ENCODE peak calls at places on chromosome X, in seven cellular contexts. One of them, this sample, is unnamed.

GRCh38 chrX:72045141-72045540 is 86.6 kb downstream of the RTL5 start:
- DNase-seq in activated CD4-positive, alpha-beta T cell treated with anti-CD3 and anti-CD28 coated beads, Interleukin-2, amount 50 U/mL, for 24 hours: no peak
- DNase-seq in GM13977: no peak
- DNase-seq in NCI-H2107: no peak
- DNase-seq in CD4-positive, alpha-beta memory T cell: no peak
- DNase-seq in brain pericyte: no peak
- DNase-seq in NCI-H510A treated with DMSO at 0.1 percent for 48 hours: no peak
- DNase-seq in this sample: no peak

GRCh38 chrX:107272431-107272921 is 66.1 kb downstream of the DNAAF6 start:
- DNase-seq in activated CD4-positive, alpha-beta T cell treated with anti-CD3 and anti-CD28 coated beads, Interleukin-2, amount 50 U/mL, for 24 hours: no peak
- DNase-seq in GM13977: no peak
- DNase-seq in NCI-H2107: no peak
- DNase-seq in CD4-positive, alpha-beta memory T cell: no peak
- DNase-seq in brain pericyte: no peak
- DNase-seq in NCI-H510A treated with DMSO at 0.1 percent for 48 hours: no peak
- DNase-seq in this sample: no peak

GRCh38 chrX:135345328-135345645 is 36.0 kb downstream of the ETDC start:
- DNase-seq in activated CD4-positive, alpha-beta T cell treated with anti-CD3 and anti-CD28 coated beads, Interleukin-2, amount 50 U/mL, for 24 hours: no peak
- DNase-seq in GM13977: no peak
- DNase-seq in NCI-H2107: no peak
- DNase-seq in CD4-positive, alpha-beta memory T cell: no peak
- DNase-seq in brain pericyte: peak
- DNase-seq in NCI-H510A treated with DMSO at 0.1 percent for 48 hours: peak
- DNase-seq in this sample: no peak

GRCh38 chrX:3295731-3296130 is 50.7 kb downstream of the MXRA5 start:
- DNase-seq in activated CD4-positive, alpha-beta T cell treated with anti-CD3 and anti-CD28 coated beads, Interleukin-2, amount 50 U/mL, for 24 hours: no peak
- DNase-seq in GM13977: no peak
- DNase-seq in NCI-H2107: no peak
- DNase-seq in CD4-positive, alpha-beta memory T cell: no peak
- DNase-seq in brain pericyte: no peak
- DNase-seq in NCI-H510A treated with DMSO at 0.1 percent for 48 hours: no peak
- DNase-seq in this sample: no peak

GRCh38 chrX:10235851-10236250 is 79.1 kb downstream of the CLCN4 start:
- DNase-seq in activated CD4-positive, alpha-beta T cell treated with anti-CD3 and anti-CD28 coated beads, Interleukin-2, amount 50 U/mL, for 24 hours: no peak
- DNase-seq in GM13977: no peak
- DNase-seq in NCI-H2107: no peak
- DNase-seq in CD4-positive, alpha-beta memory T cell: no peak
- DNase-seq in brain pericyte: peak
- DNase-seq in NCI-H510A treated with DMSO at 0.1 percent for 48 hours: no peak
- DNase-seq in this sample: no peak

GRCh38 chrX:38799995-38800394 is 1.3 kb upstream of the MID1IP1 start:
- DNase-seq in activated CD4-positive, alpha-beta T cell treated with anti-CD3 and anti-CD28 coated beads, Interleukin-2, amount 50 U/mL, for 24 hours: no peak
- DNase-seq in GM13977: peak
- DNase-seq in NCI-H2107: no peak
- DNase-seq in CD4-positive, alpha-beta memory T cell: no peak
- DNase-seq in brain pericyte: no peak
- DNase-seq in NCI-H510A treated with DMSO at 0.1 percent for 48 hours: no peak
- DNase-seq in this sample: no peak

GRCh38 chrX:39899876-39900787 is 197.6 kb downstream of the BCOR start:
- DNase-seq in activated CD4-positive, alpha-beta T cell treated with anti-CD3 and anti-CD28 coated beads, Interleukin-2, amount 50 U/mL, for 24 hours: no peak
- DNase-seq in GM13977: no peak
- DNase-seq in NCI-H2107: peak
- DNase-seq in CD4-positive, alpha-beta memory T cell: no peak
- DNase-seq in brain pericyte: no peak
- DNase-seq in NCI-H510A treated with DMSO at 0.1 percent for 48 hours: no peak
- DNase-seq in this sample: no peak

GRCh38 chrX:8607326-8607725 is 124.6 kb downstream of the ANOS1 start:
- DNase-seq in activated CD4-positive, alpha-beta T cell treated with anti-CD3 and anti-CD28 coated beads, Interleukin-2, amount 50 U/mL, for 24 hours: no peak
- DNase-seq in GM13977: no peak
- DNase-seq in NCI-H2107: no peak
- DNase-seq in CD4-positive, alpha-beta memory T cell: no peak
- DNase-seq in brain pericyte: peak
- DNase-seq in NCI-H510A treated with DMSO at 0.1 percent for 48 hours: no peak
- DNase-seq in this sample: no peak

GRCh38 chrX:151729056-151729725 is 5.4 kb upstream of the CNGA2 start:
- DNase-seq in activated CD4-positive, alpha-beta T cell treated with anti-CD3 and anti-CD28 coated beads, Interleukin-2, amount 50 U/mL, for 24 hours: no peak
- DNase-seq in GM13977: no peak
- DNase-seq in NCI-H2107: no peak
- DNase-seq in CD4-positive, alpha-beta memory T cell: no peak
- DNase-seq in brain pericyte: no peak
- DNase-seq in NCI-H510A treated with DMSO at 0.1 percent for 48 hours: no peak
- DNase-seq in this sample: no peak

GRCh38 chrX:68994135-68994882 is 165.5 kb downstream of the EFNB1 start:
- DNase-seq in activated CD4-positive, alpha-beta T cell treated with anti-CD3 and anti-CD28 coated beads, Interleukin-2, amount 50 U/mL, for 24 hours: no peak
- DNase-seq in GM13977: no peak
- DNase-seq in NCI-H2107: no peak
- DNase-seq in CD4-positive, alpha-beta memory T cell: no peak
- DNase-seq in brain pericyte: no peak
- DNase-seq in NCI-H510A treated with DMSO at 0.1 percent for 48 hours: no peak
- DNase-seq in this sample: no peak

GRCh38 chrX:35244796-35245508 is 302.4 kb downstream of the FAM47B start:
- DNase-seq in activated CD4-positive, alpha-beta T cell treated with anti-CD3 and anti-CD28 coated beads, Interleukin-2, amount 50 U/mL, for 24 hours: no peak
- DNase-seq in GM13977: no peak
- DNase-seq in NCI-H2107: no peak
- DNase-seq in CD4-positive, alpha-beta memory T cell: no peak
- DNase-seq in brain pericyte: no peak
- DNase-seq in NCI-H510A treated with DMSO at 0.1 percent for 48 hours: no peak
- DNase-seq in this sample: no peak

GRCh38 chrX:40131644-40132376 is 34.1 kb upstream of the BCOR start:
- DNase-seq in activated CD4-positive, alpha-beta T cell treated with anti-CD3 and anti-CD28 coated beads, Interleukin-2, amount 50 U/mL, for 24 hours: no peak
- DNase-seq in GM13977: no peak
- DNase-seq in NCI-H2107: no peak
- DNase-seq in CD4-positive, alpha-beta memory T cell: no peak
- DNase-seq in brain pericyte: no peak
- DNase-seq in NCI-H510A treated with DMSO at 0.1 percent for 48 hours: no peak
- DNase-seq in this sample: no peak

GRCh38 chrX:154382483-154383069 is 3.5 kb downstream of the EMD start:
- DNase-seq in activated CD4-positive, alpha-beta T cell treated with anti-CD3 and anti-CD28 coated beads, Interleukin-2, amount 50 U/mL, for 24 hours: no peak
- DNase-seq in GM13977: no peak
- DNase-seq in NCI-H2107: no peak
- DNase-seq in CD4-positive, alpha-beta memory T cell: no peak
- DNase-seq in brain pericyte: no peak
- DNase-seq in NCI-H510A treated with DMSO at 0.1 percent for 48 hours: no peak
- DNase-seq in this sample: no peak

GRCh38 chrX:128781506-128781905 is 729.3 kb upstream of the ACTRT1 start:
- DNase-seq in activated CD4-positive, alpha-beta T cell treated with anti-CD3 and anti-CD28 coated beads, Interleukin-2, amount 50 U/mL, for 24 hours: peak
- DNase-seq in GM13977: peak
- DNase-seq in NCI-H2107: no peak
- DNase-seq in CD4-positive, alpha-beta memory T cell: peak
- DNase-seq in brain pericyte: no peak
- DNase-seq in NCI-H510A treated with DMSO at 0.1 percent for 48 hours: no peak
- DNase-seq in this sample: no peak

GRCh38 chrX:65601530-65602281 is 65.7 kb upstream of the MSN start:
- DNase-seq in activated CD4-positive, alpha-beta T cell treated with anti-CD3 and anti-CD28 coated beads, Interleukin-2, amount 50 U/mL, for 24 hours: peak
- DNase-seq in GM13977: no peak
- DNase-seq in NCI-H2107: no peak
- DNase-seq in CD4-positive, alpha-beta memory T cell: peak
- DNase-seq in brain pericyte: peak
- DNase-seq in NCI-H510A treated with DMSO at 0.1 percent for 48 hours: peak
- DNase-seq in this sample: peak

GRCh38 chrX:141405878-141406492 is 163.7 kb upstream of the SPANXC start:
- DNase-seq in activated CD4-positive, alpha-beta T cell treated with anti-CD3 and anti-CD28 coated beads, Interleukin-2, amount 50 U/mL, for 24 hours: no peak
- DNase-seq in GM13977: no peak
- DNase-seq in NCI-H2107: no peak
- DNase-seq in CD4-positive, alpha-beta memory T cell: no peak
- DNase-seq in brain pericyte: peak
- DNase-seq in NCI-H510A treated with DMSO at 0.1 percent for 48 hours: no peak
- DNase-seq in this sample: no peak

GRCh38 chrX:49037883-49038475 is 5.2 kb downstream of the TFE3 start:
- DNase-seq in activated CD4-positive, alpha-beta T cell treated with anti-CD3 and anti-CD28 coated beads, Interleukin-2, amount 50 U/mL, for 24 hours: no peak
- DNase-seq in GM13977: no peak
- DNase-seq in NCI-H2107: no peak
- DNase-seq in CD4-positive, alpha-beta memory T cell: no peak
- DNase-seq in brain pericyte: no peak
- DNase-seq in NCI-H510A treated with DMSO at 0.1 percent for 48 hours: no peak
- DNase-seq in this sample: no peak

GRCh38 chrX:135396109-135396508 is 25.6 kb upstream of the SMIM10L2A start:
- DNase-seq in activated CD4-positive, alpha-beta T cell treated with anti-CD3 and anti-CD28 coated beads, Interleukin-2, amount 50 U/mL, for 24 hours: no peak
- DNase-seq in GM13977: no peak
- DNase-seq in NCI-H2107: no peak
- DNase-seq in CD4-positive, alpha-beta memory T cell: no peak
- DNase-seq in brain pericyte: no peak
- DNase-seq in NCI-H510A treated with DMSO at 0.1 percent for 48 hours: no peak
- DNase-seq in this sample: no peak

GRCh38 chrX:126063984-126064383 is 102.1 kb downstream of the DCAF12L2 start:
- DNase-seq in activated CD4-positive, alpha-beta T cell treated with anti-CD3 and anti-CD28 coated beads, Interleukin-2, amount 50 U/mL, for 24 hours: no peak
- DNase-seq in GM13977: no peak
- DNase-seq in NCI-H2107: no peak
- DNase-seq in CD4-positive, alpha-beta memory T cell: no peak
- DNase-seq in brain pericyte: no peak
- DNase-seq in NCI-H510A treated with DMSO at 0.1 percent for 48 hours: no peak
- DNase-seq in this sample: no peak

GRCh38 chrX:15146515-15146914 is 123.4 kb downstream of the ASB9 start:
- DNase-seq in activated CD4-positive, alpha-beta T cell treated with anti-CD3 and anti-CD28 coated beads, Interleukin-2, amount 50 U/mL, for 24 hours: no peak
- DNase-seq in GM13977: no peak
- DNase-seq in NCI-H2107: no peak
- DNase-seq in CD4-positive, alpha-beta memory T cell: no peak
- DNase-seq in brain pericyte: no peak
- DNase-seq in NCI-H510A treated with DMSO at 0.1 percent for 48 hours: no peak
- DNase-seq in this sample: no peak

GRCh38 chrX:103356023-103356798 is at the start of gene TCEAL9:
- DNase-seq in activated CD4-positive, alpha-beta T cell treated with anti-CD3 and anti-CD28 coated beads, Interleukin-2, amount 50 U/mL, for 24 hours: no peak
- DNase-seq in GM13977: no peak
- DNase-seq in NCI-H2107: peak
- DNase-seq in CD4-positive, alpha-beta memory T cell: no peak
- DNase-seq in brain pericyte: no peak
- DNase-seq in NCI-H510A treated with DMSO at 0.1 percent for 48 hours: peak
- DNase-seq in this sample: no peak

GRCh38 chrX:10533686-10534365 is 86.6 kb downstream of the MID1 start:
- DNase-seq in activated CD4-positive, alpha-beta T cell treated with anti-CD3 and anti-CD28 coated beads, Interleukin-2, amount 50 U/mL, for 24 hours: no peak
- DNase-seq in GM13977: no peak
- DNase-seq in NCI-H2107: no peak
- DNase-seq in CD4-positive, alpha-beta memory T cell: no peak
- DNase-seq in brain pericyte: no peak
- DNase-seq in NCI-H510A treated with DMSO at 0.1 percent for 48 hours: no peak
- DNase-seq in this sample: no peak

GRCh38 chrX:51614353-51614752 is 4.4 kb downstream of the CENPVL3 start:
- DNase-seq in activated CD4-positive, alpha-beta T cell treated with anti-CD3 and anti-CD28 coated beads, Interleukin-2, amount 50 U/mL, for 24 hours: no peak
- DNase-seq in GM13977: peak
- DNase-seq in NCI-H2107: peak
- DNase-seq in CD4-positive, alpha-beta memory T cell: peak
- DNase-seq in brain pericyte: no peak
- DNase-seq in NCI-H510A treated with DMSO at 0.1 percent for 48 hours: peak
- DNase-seq in this sample: no peak

GRCh38 chrX:149682956-149683947 is 28.6 kb upstream of the MAGEA11 start:
- DNase-seq in activated CD4-positive, alpha-beta T cell treated with anti-CD3 and anti-CD28 coated beads, Interleukin-2, amount 50 U/mL, for 24 hours: no peak
- DNase-seq in GM13977: no peak
- DNase-seq in NCI-H2107: no peak
- DNase-seq in CD4-positive, alpha-beta memory T cell: no peak
- DNase-seq in brain pericyte: no peak
- DNase-seq in NCI-H510A treated with DMSO at 0.1 percent for 48 hours: no peak
- DNase-seq in this sample: no peak

GRCh38 chrX:68717196-68717595 is 69.7 kb downstream of the STARD8 start:
- DNase-seq in activated CD4-positive, alpha-beta T cell treated with anti-CD3 and anti-CD28 coated beads, Interleukin-2, amount 50 U/mL, for 24 hours: no peak
- DNase-seq in GM13977: no peak
- DNase-seq in NCI-H2107: no peak
- DNase-seq in CD4-positive, alpha-beta memory T cell: no peak
- DNase-seq in brain pericyte: no peak
- DNase-seq in NCI-H510A treated with DMSO at 0.1 percent for 48 hours: no peak
- DNase-seq in this sample: no peak

GRCh38 chrX:41452972-41453371 is 5.8 kb downstream of the NYX start:
- DNase-seq in activated CD4-positive, alpha-beta T cell treated with anti-CD3 and anti-CD28 coated beads, Interleukin-2, amount 50 U/mL, for 24 hours: no peak
- DNase-seq in GM13977: no peak
- DNase-seq in NCI-H2107: no peak
- DNase-seq in CD4-positive, alpha-beta memory T cell: no peak
- DNase-seq in brain pericyte: peak
- DNase-seq in NCI-H510A treated with DMSO at 0.1 percent for 48 hours: no peak
- DNase-seq in this sample: no peak

GRCh38 chrX:105190252-105190853 is 30.1 kb downstream of the TEX13A start:
- DNase-seq in activated CD4-positive, alpha-beta T cell treated with anti-CD3 and anti-CD28 coated beads, Interleukin-2, amount 50 U/mL, for 24 hours: no peak
- DNase-seq in GM13977: peak
- DNase-seq in NCI-H2107: no peak
- DNase-seq in CD4-positive, alpha-beta memory T cell: peak
- DNase-seq in brain pericyte: no peak
- DNase-seq in NCI-H510A treated with DMSO at 0.1 percent for 48 hours: peak
- DNase-seq in this sample: no peak

GRCh38 chrX:26442340-26442739 is 226.4 kb downstream of the MAGEB5 start:
- DNase-seq in activated CD4-positive, alpha-beta T cell treated with anti-CD3 and anti-CD28 coated beads, Interleukin-2, amount 50 U/mL, for 24 hours: no peak
- DNase-seq in GM13977: no peak
- DNase-seq in NCI-H2107: no peak
- DNase-seq in CD4-positive, alpha-beta memory T cell: no peak
- DNase-seq in brain pericyte: peak
- DNase-seq in NCI-H510A treated with DMSO at 0.1 percent for 48 hours: peak
- DNase-seq in this sample: no peak

GRCh38 chrX:85111347-85111746 is 107.7 kb downstream of the APOOL start:
- DNase-seq in activated CD4-positive, alpha-beta T cell treated with anti-CD3 and anti-CD28 coated beads, Interleukin-2, amount 50 U/mL, for 24 hours: no peak
- DNase-seq in GM13977: no peak
- DNase-seq in NCI-H2107: no peak
- DNase-seq in CD4-positive, alpha-beta memory T cell: peak
- DNase-seq in brain pericyte: no peak
- DNase-seq in NCI-H510A treated with DMSO at 0.1 percent for 48 hours: peak
- DNase-seq in this sample: no peak

GRCh38 chrX:2697741-2698294 is 6.7 kb downstream of the CD99 start:
- DNase-seq in activated CD4-positive, alpha-beta T cell treated with anti-CD3 and anti-CD28 coated beads, Interleukin-2, amount 50 U/mL, for 24 hours: no peak
- DNase-seq in GM13977: peak
- DNase-seq in NCI-H2107: no peak
- DNase-seq in CD4-positive, alpha-beta memory T cell: no peak
- DNase-seq in brain pericyte: no peak
- DNase-seq in NCI-H510A treated with DMSO at 0.1 percent for 48 hours: no peak
- DNase-seq in this sample: no peak

GRCh38 chrX:72568406-72569092 is 4.1 kb downstream of the HDAC8 start:
- DNase-seq in activated CD4-positive, alpha-beta T cell treated with anti-CD3 and anti-CD28 coated beads, Interleukin-2, amount 50 U/mL, for 24 hours: no peak
- DNase-seq in GM13977: no peak
- DNase-seq in NCI-H2107: no peak
- DNase-seq in CD4-positive, alpha-beta memory T cell: no peak
- DNase-seq in brain pericyte: no peak
- DNase-seq in NCI-H510A treated with DMSO at 0.1 percent for 48 hours: no peak
- DNase-seq in this sample: no peak

GRCh38 chrX:11741574-11741973 is 16.5 kb upstream of the MSL3 start:
- DNase-seq in activated CD4-positive, alpha-beta T cell treated with anti-CD3 and anti-CD28 coated beads, Interleukin-2, amount 50 U/mL, for 24 hours: no peak
- DNase-seq in GM13977: no peak
- DNase-seq in NCI-H2107: no peak
- DNase-seq in CD4-positive, alpha-beta memory T cell: no peak
- DNase-seq in brain pericyte: no peak
- DNase-seq in NCI-H510A treated with DMSO at 0.1 percent for 48 hours: no peak
- DNase-seq in this sample: no peak

GRCh38 chrX:119887721-119888425 is 7.8 kb upstream of the AKAP14 start:
- DNase-seq in activated CD4-positive, alpha-beta T cell treated with anti-CD3 and anti-CD28 coated beads, Interleukin-2, amount 50 U/mL, for 24 hours: peak
- DNase-seq in GM13977: peak
- DNase-seq in NCI-H2107: no peak
- DNase-seq in CD4-positive, alpha-beta memory T cell: peak
- DNase-seq in brain pericyte: no peak
- DNase-seq in NCI-H510A treated with DMSO at 0.1 percent for 48 hours: peak
- DNase-seq in this sample: peak

GRCh38 chrX:20680998-20681397 is 414.3 kb upstream of the RPS6KA3 start:
- DNase-seq in activated CD4-positive, alpha-beta T cell treated with anti-CD3 and anti-CD28 coated beads, Interleukin-2, amount 50 U/mL, for 24 hours: no peak
- DNase-seq in GM13977: no peak
- DNase-seq in NCI-H2107: no peak
- DNase-seq in CD4-positive, alpha-beta memory T cell: no peak
- DNase-seq in brain pericyte: no peak
- DNase-seq in NCI-H510A treated with DMSO at 0.1 percent for 48 hours: no peak
- DNase-seq in this sample: no peak

GRCh38 chrX:131704136-131704695 is 160.3 kb downstream of the OR13H1 start:
- DNase-seq in activated CD4-positive, alpha-beta T cell treated with anti-CD3 and anti-CD28 coated beads, Interleukin-2, amount 50 U/mL, for 24 hours: no peak
- DNase-seq in GM13977: peak
- DNase-seq in NCI-H2107: no peak
- DNase-seq in CD4-positive, alpha-beta memory T cell: peak
- DNase-seq in brain pericyte: no peak
- DNase-seq in NCI-H510A treated with DMSO at 0.1 percent for 48 hours: no peak
- DNase-seq in this sample: no peak

GRCh38 chrX:94057385-94057784 is 383.4 kb downstream of the FAM133A start:
- DNase-seq in activated CD4-positive, alpha-beta T cell treated with anti-CD3 and anti-CD28 coated beads, Interleukin-2, amount 50 U/mL, for 24 hours: no peak
- DNase-seq in GM13977: no peak
- DNase-seq in NCI-H2107: no peak
- DNase-seq in CD4-positive, alpha-beta memory T cell: no peak
- DNase-seq in brain pericyte: no peak
- DNase-seq in NCI-H510A treated with DMSO at 0.1 percent for 48 hours: no peak
- DNase-seq in this sample: no peak

GRCh38 chrX:150157291-150157690 is 205.8 kb upstream of the MAMLD1 start:
- DNase-seq in activated CD4-positive, alpha-beta T cell treated with anti-CD3 and anti-CD28 coated beads, Interleukin-2, amount 50 U/mL, for 24 hours: no peak
- DNase-seq in GM13977: no peak
- DNase-seq in NCI-H2107: no peak
- DNase-seq in CD4-positive, alpha-beta memory T cell: no peak
- DNase-seq in brain pericyte: no peak
- DNase-seq in NCI-H510A treated with DMSO at 0.1 percent for 48 hours: no peak
- DNase-seq in this sample: no peak